ENCODE peak calls at places on chromosomes 2 and 18, in four cellular contexts. One of them, this sample, is unnamed.

GRCh38 chr2:39370101-39370500 is 67.0 kb downstream of the MAP4K3 start:
- DNase-seq in G401: no peak
- DNase-seq in hypothalamus: no peak
- DNase-seq in cardiac muscle cell: no peak
- DNase-seq in this sample: no peak

GRCh38 chr2:70826696-70827330 is 6.4 kb upstream of the CLEC4F start:
- DNase-seq in G401: no peak
- DNase-seq in hypothalamus: no peak
- DNase-seq in cardiac muscle cell: no peak
- DNase-seq in this sample: no peak

GRCh38 chr2:58182527-58182926 is 58.6 kb downstream of the FANCL start:
- DNase-seq in G401: no peak
- DNase-seq in hypothalamus: no peak
- DNase-seq in cardiac muscle cell: peak; percentile 6
- DNase-seq in this sample: no peak

GRCh38 chr2:238290079-238290478 is 1.7 kb upstream of the PER2 start:
- DNase-seq in G401: no peak
- DNase-seq in hypothalamus: peak; percentile 18
- DNase-seq in cardiac muscle cell: peak; percentile 58
- DNase-seq in this sample: no peak

GRCh38 chr2:172639823-172640222 is 83.9 kb downstream of the PDK1 start:
- DNase-seq in G401: no peak
- DNase-seq in hypothalamus: no peak
- DNase-seq in cardiac muscle cell: peak; percentile 84
- DNase-seq in this sample: peak; percentile 61

GRCh38 chr2:184654945-184655344 is 56.6 kb downstream of the ZNF804A start:
- DNase-seq in G401: no peak
- DNase-seq in hypothalamus: no peak
- DNase-seq in cardiac muscle cell: peak; percentile 21
- DNase-seq in this sample: peak; percentile 36

GRCh38 chr18:35822431-35822830 is 150.0 kb upstream of the RMP24 start:
- DNase-seq in G401: no peak
- DNase-seq in hypothalamus: no peak
- DNase-seq in cardiac muscle cell: peak; percentile 19
- DNase-seq in this sample: no peak

GRCh38 chr2:107027205-107027604 is 141.2 kb upstream of the ST6GAL2 start:
- DNase-seq in G401: no peak
- DNase-seq in hypothalamus: no peak
- DNase-seq in cardiac muscle cell: no peak
- DNase-seq in this sample: no peak

GRCh38 chr2:31168291-31168690 is 30.1 kb upstream of the GALNT14 start:
- DNase-seq in G401: no peak
- DNase-seq in hypothalamus: no peak
- DNase-seq in cardiac muscle cell: no peak
- DNase-seq in this sample: no peak

GRCh38 chr18:8386981-8387380 is 222.3 kb upstream of the RAB12 start:
- DNase-seq in G401: no peak
- DNase-seq in hypothalamus: no peak
- DNase-seq in cardiac muscle cell: no peak
- DNase-seq in this sample: no peak

GRCh38 chr2:109335586-109336266 is 206.7 kb downstream of the SH3RF3 start:
- DNase-seq in G401: no peak
- DNase-seq in hypothalamus: no peak
- DNase-seq in cardiac muscle cell: peak; percentile 73
- DNase-seq in this sample: no peak

GRCh38 chr18:63843008-63843407 is 44.5 kb upstream of the SERPINB2 start:
- DNase-seq in G401: no peak
- DNase-seq in hypothalamus: no peak
- DNase-seq in cardiac muscle cell: no peak
- DNase-seq in this sample: no peak

GRCh38 chr2:109176928-109177327 is 47.9 kb downstream of the SH3RF3 start:
- DNase-seq in G401: no peak
- DNase-seq in hypothalamus: no peak
- DNase-seq in cardiac muscle cell: no peak
- DNase-seq in this sample: no peak

GRCh38 chr18:49751427-49752094 is 61.8 kb downstream of the ACAA2 start:
- DNase-seq in G401: no peak
- DNase-seq in hypothalamus: no peak
- DNase-seq in cardiac muscle cell: no peak
- DNase-seq in this sample: no peak

GRCh38 chr18:48095726-48096125 is 165.3 kb upstream of the SMAD2 start:
- DNase-seq in G401: no peak
- DNase-seq in hypothalamus: no peak
- DNase-seq in cardiac muscle cell: no peak
- DNase-seq in this sample: no peak

GRCh38 chr2:22497789-22498188 is 887.2 kb upstream of the KLHL29 start:
- DNase-seq in G401: no peak
- DNase-seq in hypothalamus: no peak
- DNase-seq in cardiac muscle cell: no peak
- DNase-seq in this sample: no peak

GRCh38 chr2:86068098-86069047 is 37.3 kb downstream of the POLR1A start:
- DNase-seq in G401: no peak
- DNase-seq in hypothalamus: no peak
- DNase-seq in cardiac muscle cell: no peak
- DNase-seq in this sample: no peak

GRCh38 chr2:43169987-43170732 is 56.2 kb downstream of the ZFP36L2 start:
- DNase-seq in G401: no peak
- DNase-seq in hypothalamus: no peak
- DNase-seq in cardiac muscle cell: no peak
- DNase-seq in this sample: no peak

GRCh38 chr2:19301706-19302105 is 56.7 kb downstream of the OSR1 start:
- DNase-seq in G401: no peak
- DNase-seq in hypothalamus: no peak
- DNase-seq in cardiac muscle cell: no peak
- DNase-seq in this sample: no peak

GRCh38 chr2:108315408-108316193 is 26.9 kb downstream of the SULT1C2 start:
- DNase-seq in G401: no peak
- DNase-seq in hypothalamus: no peak
- DNase-seq in cardiac muscle cell: no peak
- DNase-seq in this sample: no peak

GRCh38 chr2:112003585-112003984 is 51.5 kb upstream of the TMEM87B start:
- DNase-seq in G401: no peak
- DNase-seq in hypothalamus: no peak
- DNase-seq in cardiac muscle cell: no peak
- DNase-seq in this sample: no peak

GRCh38 chr2:46174559-46175170 is 122.5 kb upstream of the EPAS1 start:
- DNase-seq in G401: peak; percentile 44
- DNase-seq in hypothalamus: no peak
- DNase-seq in cardiac muscle cell: no peak
- DNase-seq in this sample: no peak

GRCh38 chr2:49003206-49003605 is 151.1 kb downstream of the FSHR start:
- DNase-seq in G401: no peak
- DNase-seq in hypothalamus: no peak
- DNase-seq in cardiac muscle cell: peak; percentile 1
- DNase-seq in this sample: no peak

GRCh38 chr18:8760984-8761383 is 55.6 kb downstream of the MTCL1 start:
- DNase-seq in G401: no peak
- DNase-seq in hypothalamus: no peak
- DNase-seq in cardiac muscle cell: no peak
- DNase-seq in this sample: no peak

GRCh38 chr2:95700554-95700953 is 108.8 kb downstream of the TRIM43 start:
- DNase-seq in G401: no peak
- DNase-seq in hypothalamus: no peak
- DNase-seq in cardiac muscle cell: no peak
- DNase-seq in this sample: no peak

GRCh38 chr2:180474716-180475115 is 467.6 kb upstream of the CWC22 start:
- DNase-seq in G401: no peak
- DNase-seq in hypothalamus: no peak
- DNase-seq in cardiac muscle cell: no peak
- DNase-seq in this sample: no peak

GRCh38 chr2:74374509-74375205 is 5.5 kb downstream of the DCTN1 start:
- DNase-seq in G401: peak; percentile 99
- DNase-seq in hypothalamus: peak; percentile 94
- DNase-seq in cardiac muscle cell: peak; percentile 78
- DNase-seq in this sample: peak; percentile 34

GRCh38 chr2:108912629-108912902 is 76.5 kb downstream of the EDAR start:
- DNase-seq in G401: no peak
- DNase-seq in hypothalamus: no peak
- DNase-seq in cardiac muscle cell: no peak
- DNase-seq in this sample: no peak

GRCh38 chr2:192288290-192288689 is 93.6 kb upstream of the TMEFF2 start:
- DNase-seq in G401: peak; percentile 5
- DNase-seq in hypothalamus: no peak
- DNase-seq in cardiac muscle cell: peak; percentile 13
- DNase-seq in this sample: no peak

GRCh38 chr18:79345981-79346380 is 49.7 kb upstream of the NFATC1 start:
- DNase-seq in G401: no peak
- DNase-seq in hypothalamus: no peak
- DNase-seq in cardiac muscle cell: no peak
- DNase-seq in this sample: no peak

GRCh38 chr18:46422552-46423055 is 234.4 kb downstream of the LOXHD1 start:
- DNase-seq in G401: no peak
- DNase-seq in hypothalamus: no peak
- DNase-seq in cardiac muscle cell: peak; percentile 17
- DNase-seq in this sample: no peak

This sample was measured in AG09319.